ENCODE peak calls at places on chromosome 20, in five cellular contexts. C, F, O, W and I are unnamed samples.

GRCh38 chr20:50737352-50737751 is 6.0 kb downstream of the PARD6B start:
- DNase-seq in C (no peak), F (no peak), O (no peak), W (no peak), I (no peak)

GRCh38 chr20:6767536-6768227 is at the start of gene BMP2:
- DNase-seq in C (peak; percentile 53), F (no peak), O (peak; percentile 43), W (peak; percentile 50), I (peak; percentile 70)

GRCh38 chr20:44993343-44993742 is 27.0 kb downstream of the STK4 start:
- DNase-seq in C (no peak), F (no peak), O (peak; percentile 54), W (peak; percentile 12), I (no peak)

GRCh38 chr20:53929974-53930650 is 140.3 kb downstream of the BCAS1 start:
- DNase-seq in C (no peak), F (no peak), O (no peak), W (no peak), I (no peak)

GRCh38 chr20:1281279-1282057 is 15.4 kb downstream of the SNPH start:
- DNase-seq in C (no peak), F (no peak), O (no peak), W (no peak), I (no peak)

GRCh38 chr20:58131581-58132142 is 96.8 kb downstream of the ANKRD60 start:
- DNase-seq in C (no peak), F (no peak), O (peak; percentile 86), W (peak; percentile 1), I (peak; percentile 89)

GRCh38 chr20:14335122-14335521 is 2.3 kb downstream of the FLRT3 start:
- DNase-seq in C (no peak), F (no peak), O (no peak), W (no peak), I (no peak)

GRCh38 chr20:22801528-22801927 is 217.2 kb upstream of the FOXA2 start:
- DNase-seq in C (no peak), F (no peak), O (no peak), W (no peak), I (peak; percentile 48)

GRCh38 chr20:47309806-47310426 is 46.6 kb downstream of the ZMYND8 start:
- DNase-seq in C (no peak), F (no peak), O (no peak), W (no peak), I (no peak)

GRCh38 chr20:31605902-31606677 is 1.0 kb downstream of the ID1 start:
- DNase-seq in C (no peak), F (peak; percentile 11), O (peak; percentile 43), W (no peak), I (no peak)

GRCh38 chr20:17537959-17538358 is 6.8 kb upstream of the BFSP1 start:
- DNase-seq in C (no peak), F (no peak), O (no peak), W (no peak), I (no peak)

GRCh38 chr20:21395666-21396044 is 1.7 kb downstream of the NKX2-4 start:
- DNase-seq in C (no peak), F (peak; percentile 42), O (no peak), W (no peak), I (no peak)

GRCh38 chr20:43969501-43969900 is 54.8 kb downstream of the TOX2 start:
- DNase-seq in C (no peak), F (no peak), O (no peak), W (no peak), I (no peak)

GRCh38 chr20:32458061-32458836 is 100.1 kb downstream of the ASXL1 start:
- DNase-seq in C (no peak), F (no peak), O (no peak), W (no peak), I (no peak)

GRCh38 chr20:16518068-16518783 is 55.0 kb downstream of the KIF16B start:
- DNase-seq in C (peak; percentile 67), F (no peak), O (peak; percentile 47), W (peak; percentile 42), I (peak; percentile 42)

GRCh38 chr20:48823960-48824497 is 3.8 kb downstream of the PREX1 start:
- DNase-seq in C (no peak), F (peak; percentile 65), O (peak; percentile 99), W (peak; percentile 65), I (peak; percentile 70)

GRCh38 chr20:478949-479429 is 16.7 kb upstream of the TBC1D20 start:
- DNase-seq in C (peak; percentile 51), F (no peak), O (peak; percentile 77), W (peak; percentile 77), I (peak; percentile 41)

GRCh38 chr20:48933017-48933766 is 11.7 kb downstream of the ARFGEF2 start:
- DNase-seq in C (no peak), F (no peak), O (no peak), W (no peak), I (no peak)

GRCh38 chr20:32982617-32983458 is 21.4 kb downstream of the SUN5 start:
- DNase-seq in C (no peak), F (no peak), O (no peak), W (no peak), I (no peak)

GRCh38 chr20:35295058-35295457 is 2.8 kb upstream of the FAM83C start:
- DNase-seq in C (no peak), F (no peak), O (no peak), W (no peak), I (no peak)

GRCh38 chr20:4797275-4797674 is 75.6 kb downstream of the PRND start:
- DNase-seq in C (no peak), F (no peak), O (peak; percentile 78), W (peak; percentile 54), I (no peak)

GRCh38 chr20:10359621-10360040 is 74.4 kb downstream of the MKKS start:
- DNase-seq in C (no peak), F (no peak), O (peak; percentile 25), W (peak; percentile 64), I (no peak)